ENCODE peak calls at places on chromosomes 12 and 14, in seven cellular contexts. One of them, this sample, is unnamed.

GRCh38 chr12:93447555-93448265 is 6.0 kb upstream of the UBE2N start:
- DNase-seq in CD8-positive, alpha-beta T cell: peak
- DNase-seq in IMR-90: no peak
- DNase-seq in PC-3: no peak
- DNase-seq in HCT116: no peak
- DNase-seq in pancreas: no peak
- DNase-seq in cardiac fibroblast: no peak
- DNase-seq in this sample: no peak

GRCh38 chr12:1613860-1614259 is 15.2 kb upstream of the WNT5B start:
- DNase-seq in cardiac fibroblast: no peak
- DNase-seq in IMR-90: no peak
- DNase-seq in PC-3: no peak
- DNase-seq in HCT116: no peak
- DNase-seq in pancreas: no peak
- DNase-seq in CD8-positive, alpha-beta T cell: no peak
- DNase-seq in this sample: no peak

GRCh38 chr12:13587721-13588389 is 391.3 kb downstream of the EMP1 start:
- DNase-seq in CD8-positive, alpha-beta T cell: no peak
- DNase-seq in cardiac fibroblast: no peak
- DNase-seq in pancreas: no peak
- DNase-seq in HCT116: no peak
- DNase-seq in IMR-90: no peak
- DNase-seq in PC-3: no peak
- DNase-seq in this sample: no peak

GRCh38 chr12:26791328-26791791 is 41.6 kb downstream of the ITPR2 start:
- DNase-seq in cardiac fibroblast: peak
- DNase-seq in pancreas: no peak
- DNase-seq in IMR-90: peak
- DNase-seq in CD8-positive, alpha-beta T cell: no peak
- DNase-seq in HCT116: no peak
- DNase-seq in PC-3: no peak
- DNase-seq in this sample: no peak

GRCh38 chr12:122064780-122065588 is 13.6 kb upstream of the MLXIP start:
- DNase-seq in pancreas: no peak
- DNase-seq in HCT116: peak
- DNase-seq in PC-3: peak
- DNase-seq in CD8-positive, alpha-beta T cell: no peak
- DNase-seq in cardiac fibroblast: peak
- DNase-seq in IMR-90: peak
- DNase-seq in this sample: no peak

GRCh38 chr12:124387510-124387855 is 92.6 kb downstream of the RFLNA start:
- DNase-seq in HCT116: no peak
- DNase-seq in CD8-positive, alpha-beta T cell: no peak
- DNase-seq in PC-3: no peak
- DNase-seq in cardiac fibroblast: no peak
- DNase-seq in pancreas: peak
- DNase-seq in IMR-90: no peak
- DNase-seq in this sample: no peak

GRCh38 chr12:64171715-64172114 is 50.4 kb downstream of the KICS2 start:
- DNase-seq in IMR-90: peak
- DNase-seq in PC-3: peak
- DNase-seq in HCT116: peak
- DNase-seq in cardiac fibroblast: no peak
- DNase-seq in CD8-positive, alpha-beta T cell: no peak
- DNase-seq in pancreas: no peak
- DNase-seq in this sample: no peak

GRCh38 chr12:41167701-41168100 is 20.4 kb upstream of the PDZRN4 start:
- DNase-seq in cardiac fibroblast: no peak
- DNase-seq in PC-3: no peak
- DNase-seq in IMR-90: no peak
- DNase-seq in CD8-positive, alpha-beta T cell: no peak
- DNase-seq in HCT116: no peak
- DNase-seq in pancreas: no peak
- DNase-seq in this sample: no peak

GRCh38 chr14:50533806-50534205 is 1.4 kb upstream of the MAP4K5 start:
- DNase-seq in IMR-90: peak
- DNase-seq in pancreas: no peak
- DNase-seq in CD8-positive, alpha-beta T cell: no peak
- DNase-seq in PC-3: peak
- DNase-seq in cardiac fibroblast: no peak
- DNase-seq in HCT116: no peak
- DNase-seq in this sample: no peak

GRCh38 chr14:75334191-75335051 is 55.8 kb downstream of the FOS start:
- DNase-seq in IMR-90: peak
- DNase-seq in HCT116: no peak
- DNase-seq in CD8-positive, alpha-beta T cell: peak
- DNase-seq in PC-3: no peak
- DNase-seq in cardiac fibroblast: peak
- DNase-seq in pancreas: no peak
- DNase-seq in this sample: no peak

GRCh38 chr14:50055461-50056228 is 60.7 kb downstream of the VCPKMT start:
- DNase-seq in PC-3: no peak
- DNase-seq in cardiac fibroblast: no peak
- DNase-seq in IMR-90: no peak
- DNase-seq in HCT116: no peak
- DNase-seq in pancreas: no peak
- DNase-seq in CD8-positive, alpha-beta T cell: no peak
- DNase-seq in this sample: no peak

GRCh38 chr14:105419305-105420091 is at the start of gene MTA1:
- DNase-seq in HCT116: no peak
- DNase-seq in PC-3: peak
- DNase-seq in cardiac fibroblast: peak
- DNase-seq in IMR-90: peak
- DNase-seq in pancreas: peak
- DNase-seq in CD8-positive, alpha-beta T cell: no peak
- DNase-seq in this sample: peak

GRCh38 chr14:37844614-37845013 is 249.2 kb downstream of the TTC6 start:
- DNase-seq in pancreas: no peak
- DNase-seq in IMR-90: no peak
- DNase-seq in cardiac fibroblast: no peak
- DNase-seq in CD8-positive, alpha-beta T cell: no peak
- DNase-seq in PC-3: no peak
- DNase-seq in HCT116: no peak
- DNase-seq in this sample: no peak

GRCh38 chr12:83700858-83701257 is 1014.2 kb downstream of the TMTC2 start:
- DNase-seq in HCT116: no peak
- DNase-seq in PC-3: peak
- DNase-seq in CD8-positive, alpha-beta T cell: no peak
- DNase-seq in IMR-90: no peak
- DNase-seq in pancreas: no peak
- DNase-seq in cardiac fibroblast: no peak
- DNase-seq in this sample: no peak

GRCh38 chr12:66668311-66668710 is 10.6 kb downstream of the GRIP1 start:
- DNase-seq in HCT116: no peak
- DNase-seq in pancreas: no peak
- DNase-seq in IMR-90: no peak
- DNase-seq in PC-3: no peak
- DNase-seq in cardiac fibroblast: no peak
- DNase-seq in CD8-positive, alpha-beta T cell: no peak
- DNase-seq in this sample: no peak

GRCh38 chr12:52614381-52615207 is 3.8 kb downstream of the KRT73 start:
- DNase-seq in PC-3: no peak
- DNase-seq in CD8-positive, alpha-beta T cell: no peak
- DNase-seq in IMR-90: no peak
- DNase-seq in HCT116: no peak
- DNase-seq in pancreas: no peak
- DNase-seq in cardiac fibroblast: no peak
- DNase-seq in this sample: no peak

GRCh38 chr12:54601841-54602240 is 13.4 kb upstream of the PPP1R1A start:
- DNase-seq in IMR-90: no peak
- DNase-seq in pancreas: no peak
- DNase-seq in cardiac fibroblast: no peak
- DNase-seq in PC-3: peak
- DNase-seq in CD8-positive, alpha-beta T cell: no peak
- DNase-seq in HCT116: no peak
- DNase-seq in this sample: no peak

GRCh38 chr14:104386281-104386841 is 193.2 kb upstream of the C14orf180 start:
- DNase-seq in HCT116: no peak
- DNase-seq in CD8-positive, alpha-beta T cell: no peak
- DNase-seq in cardiac fibroblast: no peak
- DNase-seq in pancreas: no peak
- DNase-seq in IMR-90: no peak
- DNase-seq in PC-3: no peak
- DNase-seq in this sample: no peak

GRCh38 chr14:60166144-60166543 is 946 bp upstream of the DHRS7 start:
- DNase-seq in cardiac fibroblast: no peak
- DNase-seq in IMR-90: no peak
- DNase-seq in HCT116: no peak
- DNase-seq in pancreas: no peak
- DNase-seq in CD8-positive, alpha-beta T cell: no peak
- DNase-seq in PC-3: no peak
- DNase-seq in this sample: no peak

GRCh38 chr14:60164404-60164716 is 838 bp downstream of the DHRS7 start:
- DNase-seq in cardiac fibroblast: no peak
- DNase-seq in pancreas: no peak
- DNase-seq in IMR-90: no peak
- DNase-seq in CD8-positive, alpha-beta T cell: no peak
- DNase-seq in PC-3: no peak
- DNase-seq in HCT116: no peak
- DNase-seq in this sample: no peak

GRCh38 chr14:60165547-60165876 is 314 bp upstream of the DHRS7 start:
- DNase-seq in cardiac fibroblast: no peak
- DNase-seq in HCT116: no peak
- DNase-seq in PC-3: no peak
- DNase-seq in IMR-90: no peak
- DNase-seq in pancreas: no peak
- DNase-seq in CD8-positive, alpha-beta T cell: no peak
- DNase-seq in this sample: no peak

GRCh38 chr14:60163741-60164140 is 1.5 kb downstream of the DHRS7 start:
- DNase-seq in IMR-90: no peak
- DNase-seq in CD8-positive, alpha-beta T cell: no peak
- DNase-seq in HCT116: no peak
- DNase-seq in cardiac fibroblast: no peak
- DNase-seq in PC-3: no peak
- DNase-seq in pancreas: no peak
- DNase-seq in this sample: no peak

GRCh38 chr14:60164717-60165546 is at the start of gene DHRS7:
- DNase-seq in PC-3: peak
- DNase-seq in CD8-positive, alpha-beta T cell: peak
- DNase-seq in HCT116: peak
- DNase-seq in cardiac fibroblast: peak
- DNase-seq in IMR-90: peak
- DNase-seq in pancreas: peak
- DNase-seq in this sample: peak
- TF ChIP-seq CTCF in PC-3: peak
- TF ChIP-seq CTCF in CD8-positive, alpha-beta T cell: no peak
- TF ChIP-seq CTCF in HCT116: peak
- TF ChIP-seq CTCF in cardiac fibroblast: peak
- TF ChIP-seq CTCF in IMR-90: peak
- TF ChIP-seq CTCF in pancreas: peak
- TF ChIP-seq CTCF in this sample: no peak

DNA sequence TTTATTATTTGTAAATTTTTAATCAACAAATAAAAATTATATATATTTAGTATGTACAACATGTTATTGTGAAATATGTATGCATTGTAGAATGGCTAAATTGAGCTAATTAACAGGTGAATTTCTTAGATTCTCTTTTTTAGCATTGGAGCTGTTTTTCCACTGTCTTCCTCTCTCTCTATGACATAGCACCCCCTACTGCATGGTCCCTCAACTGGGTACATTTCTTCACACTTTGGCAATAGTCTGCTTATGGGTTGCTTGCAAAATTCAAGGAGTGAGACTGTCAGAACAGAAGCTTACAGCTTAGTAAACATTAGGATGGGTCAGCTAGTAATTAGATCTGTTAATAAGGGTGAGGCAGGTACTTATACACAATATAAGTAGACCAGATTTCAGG is 658.5 kb upstream of the MGAT4C start:
- DNase-seq in PC-3: peak
- DNase-seq in CD8-positive, alpha-beta T cell: no peak
- DNase-seq in IMR-90: peak
- DNase-seq in HCT116: peak
- DNase-seq in pancreas: no peak
- DNase-seq in cardiac fibroblast: peak
- DNase-seq in this sample: no peak
- TF ChIP-seq CTCF in PC-3: peak
- TF ChIP-seq CTCF in CD8-positive, alpha-beta T cell: no peak
- TF ChIP-seq CTCF in IMR-90: peak
- TF ChIP-seq CTCF in HCT116: peak
- TF ChIP-seq CTCF in pancreas: no peak
- TF ChIP-seq CTCF in cardiac fibroblast: peak
- TF ChIP-seq CTCF in this sample: no peak

DNA sequence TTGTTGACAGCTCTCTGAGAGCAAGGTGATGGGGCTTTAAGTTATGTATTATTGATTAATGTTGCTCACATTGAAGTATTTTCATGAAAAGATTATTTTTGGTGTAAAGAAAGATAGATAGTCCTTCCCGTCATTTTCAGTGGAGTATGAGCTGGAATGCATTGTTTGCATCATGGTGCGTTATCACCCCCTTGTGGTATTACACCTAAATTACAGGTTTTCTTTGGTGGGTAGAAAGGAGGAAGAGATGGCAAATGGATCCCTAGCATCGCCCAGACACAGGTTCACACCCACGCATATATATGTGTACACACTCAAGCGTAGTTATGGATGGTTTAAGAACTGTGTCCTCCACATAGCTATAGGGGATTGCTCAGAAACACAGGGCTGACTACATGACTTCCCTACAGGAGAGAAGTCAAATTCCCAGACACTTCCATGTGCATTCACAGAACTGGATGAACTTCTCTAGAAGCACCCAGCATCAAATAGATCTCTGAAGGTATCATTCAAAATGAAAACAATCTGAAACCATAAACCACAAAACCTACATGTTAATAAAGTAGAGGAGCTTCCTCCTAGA is 14.4 kb upstream of the SERPINA10 start:
- DNase-seq in cardiac fibroblast: no peak
- DNase-seq in pancreas: no peak
- DNase-seq in CD8-positive, alpha-beta T cell: no peak
- DNase-seq in HCT116: peak
- DNase-seq in PC-3: peak
- DNase-seq in IMR-90: no peak
- DNase-seq in this sample: no peak
- TF ChIP-seq CTCF in cardiac fibroblast: peak
- TF ChIP-seq CTCF in pancreas: no peak
- TF ChIP-seq CTCF in CD8-positive, alpha-beta T cell: no peak
- TF ChIP-seq CTCF in HCT116: peak
- TF ChIP-seq CTCF in PC-3: peak
- TF ChIP-seq CTCF in IMR-90: peak
- TF ChIP-seq CTCF in this sample: no peak

DNA sequence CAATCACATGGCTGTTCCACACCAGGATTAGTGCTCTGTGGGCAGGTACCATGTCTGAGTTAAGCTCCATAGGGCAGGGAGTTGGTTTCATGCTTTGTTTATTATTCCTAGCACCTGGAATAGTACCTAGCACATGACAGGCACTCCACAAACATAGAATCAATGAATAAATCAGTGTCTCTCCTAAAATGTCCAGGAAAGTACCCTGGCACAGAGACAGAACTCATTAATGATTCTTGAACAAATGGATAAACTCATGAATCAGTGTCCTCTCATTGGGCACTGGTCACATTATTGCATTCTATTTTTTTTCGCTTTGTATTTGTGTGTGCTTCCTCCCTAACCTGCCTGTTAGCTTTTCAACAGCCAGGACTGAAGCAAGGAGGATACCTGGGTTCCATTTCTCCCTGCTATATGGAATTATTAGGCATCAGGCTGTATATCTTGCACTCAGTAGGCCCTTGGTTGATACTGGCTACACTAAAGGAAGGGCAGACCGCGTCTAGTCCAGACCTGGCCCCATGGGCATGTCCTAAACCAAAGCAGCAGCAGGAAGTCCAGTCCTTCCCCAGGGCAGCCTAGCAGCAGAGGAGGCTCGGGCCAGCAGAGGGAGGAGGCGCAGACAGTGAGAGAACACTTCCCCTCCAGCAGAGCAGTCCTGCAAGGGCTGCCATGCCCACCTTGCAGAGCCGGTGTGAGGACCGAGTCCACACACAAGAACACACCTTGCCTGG is 18.4 kb downstream of the HDAC7 start:
- DNase-seq in CD8-positive, alpha-beta T cell: no peak
- DNase-seq in PC-3: no peak
- DNase-seq in IMR-90: no peak
- DNase-seq in HCT116: no peak
- DNase-seq in cardiac fibroblast: peak
- DNase-seq in pancreas: no peak
- DNase-seq in this sample: no peak
- TF ChIP-seq CTCF in CD8-positive, alpha-beta T cell: no peak
- TF ChIP-seq CTCF in PC-3: no peak
- TF ChIP-seq CTCF in IMR-90: peak
- TF ChIP-seq CTCF in HCT116: no peak
- TF ChIP-seq CTCF in cardiac fibroblast: peak
- TF ChIP-seq CTCF in pancreas: no peak
- TF ChIP-seq CTCF in this sample: no peak

This sample was measured in activated B cell treated with CpG ODN at 0.5 μM for 24 hours.